ENCODE peak calls at places on chromosomes 3 and 15, in six cellular contexts. U, F, M, J, S and X are unnamed samples.

GRCh38 chr3:127610105-127610504 is 11.9 kb downstream of the MCM2 start:
- DNase-seq in S (no peak), U (no peak), J (no peak), F (no peak), M (no peak), X (no peak)

GRCh38 chr3:176795897-176796296 is 401.4 kb downstream of the TBL1XR1 start:
- DNase-seq in M (no peak), F (no peak), S (no peak), J (no peak), U (no peak), X (no peak)

GRCh38 chr15:81419304-81419943 is 45.4 kb upstream of the TMC3 start:
- DNase-seq in F (no peak), J (no peak), M (no peak), S (no peak), U (peak), X (no peak)

GRCh38 chr15:40106203-40107161 is 2.2 kb downstream of the BMF start:
- DNase-seq in J (peak), F (no peak), S (no peak), M (peak), U (peak), X (peak)

GRCh38 chr3:168991813-168992212 is 671.7 kb downstream of the MECOM start:
- DNase-seq in S (no peak), F (no peak), J (no peak), M (no peak), U (no peak), X (no peak)

GRCh38 chr15:85380860-85381535 is 595 bp downstream of the AKAP13 start:
- DNase-seq in J (no peak), F (peak), S (peak), M (no peak), U (no peak), X (no peak)

GRCh38 chr3:194768586-194768985 is 82.9 kb downstream of the FAM43A start:
- DNase-seq in F (no peak), U (no peak), M (no peak), S (no peak), J (no peak), X (no peak)

GRCh38 chr3:164332856-164333802 is 745.2 kb downstream of the SI start:
- DNase-seq in U (no peak), J (no peak), F (no peak), M (no peak), S (peak), X (no peak)

GRCh38 chr3:5324780-5325179 is 137.3 kb downstream of the EDEM1 start:
- DNase-seq in F (no peak), U (no peak), J (no peak), M (no peak), S (no peak), X (no peak)

GRCh38 chr3:138338244-138338643 is 8.6 kb upstream of the NME9 start:
- DNase-seq in J (no peak), U (no peak), M (no peak), S (no peak), F (no peak), X (no peak)

GRCh38 chr3:196989721-196990262 is 21.2 kb upstream of the PIGZ start:
- DNase-seq in M (no peak), S (no peak), F (no peak), U (no peak), J (peak), X (no peak)

GRCh38 chr15:35126236-35126635 is 41.1 kb upstream of the NANOGP8 start:
- DNase-seq in F (no peak), M (no peak), U (no peak), S (no peak), J (no peak), X (no peak)

GRCh38 chr3:182258538-182259177 is 534.6 kb upstream of the ATP11B start:
- DNase-seq in M (no peak), F (peak), J (peak), S (no peak), U (peak), X (no peak)

GRCh38 chr3:9569054-9569453 is 15.4 kb upstream of the LHFPL4 start:
- DNase-seq in F (no peak), J (no peak), M (no peak), U (no peak), S (no peak), X (no peak)

GRCh38 chr15:29270169-29270955 is 740 bp upstream of the NSMCE3 start:
- DNase-seq in F (peak), J (no peak), M (peak), S (no peak), U (peak), X (peak)

GRCh38 chr3:175266478-175266877 is 407.3 kb downstream of the NAALADL2 start:
- DNase-seq in J (no peak), M (no peak), U (no peak), S (no peak), F (no peak), X (peak)

GRCh38 chr15:42072141-42072685 is 22.1 kb downstream of the PLA2G4D start:
- DNase-seq in M (no peak), J (no peak), F (no peak), S (no peak), U (no peak), X (no peak)

DNA sequence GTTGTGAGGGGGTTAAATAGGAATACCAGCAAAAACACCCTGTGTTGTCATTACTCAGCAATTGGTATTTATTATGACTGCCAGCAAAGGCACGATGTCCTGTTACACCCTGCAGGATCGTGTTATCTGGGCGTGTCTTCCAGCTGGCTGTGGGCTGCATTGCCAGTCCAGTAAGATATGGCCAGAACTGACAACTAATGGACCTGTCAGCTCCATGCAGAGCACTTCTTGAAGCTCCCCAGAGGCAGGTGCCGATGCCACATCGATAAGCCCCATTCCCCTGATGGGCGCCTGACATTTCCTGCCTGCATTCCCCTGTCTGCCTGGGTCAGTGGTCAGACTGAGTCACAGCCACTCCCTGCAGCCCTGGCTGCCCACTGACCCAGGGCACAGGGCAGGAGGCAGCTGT is 79.7 kb upstream of the RASGRF1 start:
- DNase-seq in S (no peak), U (peak), J (no peak), M (no peak), F (peak), X (no peak)
- H3K4me3 ChIP-seq in S (no peak), U (no peak), J (no peak), M (no peak), F (no peak), X (no peak)

GRCh38 chr15:98884894-98885293 is 122.7 kb downstream of the PGPEP1L start:
- DNase-seq in U (no peak), J (no peak), M (no peak), F (no peak), S (no peak), X (no peak)

GRCh38 chr15:98891301-98891700 is 116.3 kb downstream of the PGPEP1L start:
- DNase-seq in S (no peak), U (no peak), F (no peak), J (no peak), M (no peak), X (no peak)

GRCh38 chr15:98889930-98890695 is 117.5 kb downstream of the PGPEP1L start:
- DNase-seq in F (no peak), M (no peak), J (no peak), U (no peak), S (no peak), X (no peak)

GRCh38 chr15:98887976-98888375 is 119.6 kb downstream of the PGPEP1L start:
- DNase-seq in U (no peak), J (no peak), S (no peak), M (no peak), F (no peak), X (no peak)

GRCh38 chr15:98888839-98889479 is 118.6 kb downstream of the PGPEP1L start:
- DNase-seq in F (no peak), M (no peak), S (no peak), J (no peak), U (no peak), X (no peak)
- TF ChIP-seq GABPA in F (no peak), M (no peak), S (no peak), J (no peak), U (no peak), X (no peak)

DNA sequence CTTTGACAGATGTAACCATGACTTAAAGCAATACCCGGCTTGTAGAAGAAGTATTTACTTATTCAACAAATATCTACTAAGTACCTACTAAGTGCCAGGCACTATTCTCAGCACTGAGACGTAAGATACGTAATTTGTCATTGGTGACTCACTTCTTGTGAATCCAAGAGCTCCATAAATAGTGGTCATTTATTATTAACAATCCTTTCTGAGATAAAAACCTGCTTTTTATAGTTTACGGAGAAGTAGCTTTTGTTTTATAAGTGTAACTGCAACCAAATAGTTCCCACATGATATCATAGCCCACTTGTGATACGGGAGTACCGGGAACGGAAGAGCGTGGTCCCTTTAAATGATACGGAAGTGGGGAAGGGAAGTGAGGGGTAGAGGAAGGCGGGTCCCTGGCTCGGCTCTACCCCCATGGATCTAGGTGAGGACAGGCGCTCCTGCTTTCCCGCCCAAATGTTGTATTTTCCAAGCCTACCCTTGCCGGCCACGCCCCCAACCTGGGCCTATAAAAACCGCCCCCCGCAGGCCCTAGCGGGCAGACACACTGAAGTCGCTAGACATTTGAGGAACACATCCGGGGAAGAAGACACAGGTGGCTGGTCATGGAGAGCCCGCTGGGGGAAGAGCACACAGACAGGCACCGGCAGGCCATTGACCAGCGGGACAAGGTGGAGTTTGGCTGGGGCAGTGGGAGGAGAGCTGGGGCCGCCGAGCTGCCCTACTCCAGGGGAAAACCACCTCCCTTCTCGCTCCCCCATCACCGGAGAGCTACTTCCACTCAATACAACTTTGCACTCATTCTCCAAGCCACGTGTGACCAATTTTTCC is at the start of gene SAMMSON:
- DNase-seq in U (peak), M (no peak), F (no peak), S (no peak), J (no peak), X (no peak)
- TF ChIP-seq POLR2AphosphoS5 in U (peak), M (no peak), F (no peak), S (no peak), J (no peak), X (no peak)

GRCh38 chr3:32817561-32818430 is at the start of gene TRIM71:
- DNase-seq in J (no peak), U (no peak), M (no peak), S (no peak), F (peak), X (peak)
- H3K4me3 ChIP-seq in J (peak), U (no peak), M (peak), S (peak), F (peak), X (peak)

GRCh38 chr3:123884993-123885392 is 861 bp upstream of the MYLK start:
- DNase-seq in S (no peak), J (no peak), U (no peak), F (no peak), M (no peak), X (no peak)
- TF ChIP-seq GABPA in S (no peak), J (no peak), U (no peak), F (no peak), M (no peak), X (no peak)

DNA sequence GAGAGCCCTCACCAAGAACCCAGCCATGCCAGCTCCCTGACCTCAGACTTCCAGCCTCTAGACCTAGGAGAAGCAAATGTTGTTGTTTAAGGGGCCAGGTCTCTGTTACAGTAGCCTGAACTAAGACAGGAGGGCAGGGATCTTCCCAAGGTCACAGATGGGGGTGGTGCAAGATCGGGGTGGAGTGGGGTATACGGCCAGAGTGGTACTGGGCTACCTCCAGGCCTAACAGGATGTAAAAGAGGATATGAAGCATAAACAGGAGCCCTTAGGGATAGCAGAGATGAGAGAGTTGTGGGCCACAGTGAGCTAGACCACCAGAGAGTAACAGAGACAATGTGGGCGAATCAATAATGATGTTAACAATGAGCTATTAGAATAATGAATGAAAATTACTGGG is 82.9 kb downstream of the TOP2B start:
- DNase-seq in J (no peak), F (no peak), M (no peak), S (no peak), U (no peak), X (no peak)
- TF ChIP-seq POLR2AphosphoS5 in J (no peak), F (no peak), M (no peak), S (no peak), U (no peak), X (no peak)

DNA sequence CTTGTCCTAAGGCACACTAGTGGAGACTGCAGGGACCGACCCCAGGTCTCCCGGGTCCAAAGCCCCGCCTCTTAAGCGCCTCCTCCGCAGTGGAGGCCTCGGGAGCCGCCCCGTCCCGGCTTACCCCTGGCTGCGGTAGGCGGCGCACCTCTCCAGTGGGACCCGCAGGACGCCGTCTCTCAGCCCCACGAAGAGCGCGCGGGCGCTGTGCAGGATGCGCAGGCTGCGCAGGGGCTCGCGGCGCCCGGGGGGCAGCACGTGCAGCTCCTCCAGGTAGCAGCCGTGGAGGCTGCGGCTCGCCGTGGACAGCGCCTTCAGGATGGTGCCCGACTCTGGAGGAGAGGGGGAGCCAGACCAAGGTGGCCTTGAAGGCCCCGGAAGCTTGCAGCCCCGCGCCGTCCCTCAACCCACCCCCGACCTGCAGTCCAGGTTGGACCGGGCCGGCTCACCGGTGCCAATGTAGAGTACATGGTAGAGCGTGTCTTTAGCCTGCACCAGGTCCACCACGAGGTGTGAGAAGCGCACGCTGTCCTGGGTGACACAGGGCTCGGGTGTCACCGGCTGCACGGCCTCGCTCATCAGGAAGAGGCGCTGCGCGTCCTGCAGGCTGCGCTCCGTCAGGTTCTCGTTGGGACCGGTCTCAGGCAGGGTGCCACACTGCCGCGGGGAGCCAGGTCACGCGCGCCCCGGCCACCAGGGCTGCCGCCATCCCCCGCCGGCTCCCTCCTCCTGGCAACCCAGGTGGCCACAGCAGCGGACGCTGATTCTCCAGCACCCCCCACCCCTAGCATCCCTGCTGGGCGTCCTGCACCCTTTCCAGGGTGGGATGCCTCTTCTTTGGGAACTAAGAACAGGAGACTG is 105.5 kb downstream of the SEMA5B start:
- DNase-seq in M (no peak), J (peak), U (peak), S (no peak), F (no peak), X (peak)
- H3K4me3 ChIP-seq in M (no peak), J (no peak), U (no peak), S (peak), F (no peak), X (peak)

GRCh38 chr15:69679623-69680228 is 227.1 kb downstream of the RPLP1 start:
- DNase-seq in M (peak), F (no peak), U (no peak), S (no peak), J (no peak), X (no peak)
- TF ChIP-seq GABPA in M (no peak), F (no peak), U (no peak), S (no peak), J (no peak), X (no peak)